ENCODE peak calls at places on chromosomes 1 and 21, in ten cellular contexts. V is dorsolateral prefrontal cortex; L is fibroblast of gingiva; S is endothelial cell; F is IMR-90; N is stimulated activated CD4-positive, alpha-beta T cell treated with anti-CD3 and anti-CD28 coated beads, Interleukin-1b, Interleukin-23, amount 100 ng/mL, for 1 hour; D is EH; I is H7; O is pancreas; W is amniotic epithelial cell. Y is an unnamed sample.

GRCh38 chr1:11340248-11340632 is 67.2 kb downstream of the UBIAD1 start:
- DNase-seq in V (no peak), D (no peak), F (no peak), S (no peak), I (no peak), L (no peak), N (no peak), W (no peak), O (no peak), Y (no peak)

GRCh38 chr1:181175955-181176354 is 87.5 kb downstream of the IER5 start:
- DNase-seq in D (no peak), W (no peak), I (no peak), N (no peak), S (no peak), V (no peak), L (no peak), O (no peak), F (no peak), Y (no peak)

GRCh38 chr21:42068592-42068991 is 2.5 kb upstream of the UMODL1 start:
- DNase-seq in D (no peak), O (no peak), V (no peak), W (no peak), L (no peak), N (no peak), S (no peak), F (no peak), I (no peak), Y (no peak)

GRCh38 chr1:192943108-192943507 is 116.1 kb downstream of the UCHL5 start:
- DNase-seq in O (no peak), I (no peak), N (no peak), F (peak; percentile 28), S (no peak), V (no peak), L (no peak), W (peak; percentile 98), D (no peak), Y (no peak)

GRCh38 chr1:111656093-111657017 is 36.8 kb downstream of the RAP1A start:
- DNase-seq in V (no peak), F (peak; percentile 66), O (peak; percentile 32), N (no peak), L (peak; percentile 61), D (peak; percentile 65), I (peak; percentile 46), S (peak; percentile 29), W (peak; percentile 90), Y (peak; percentile 5)

GRCh38 chr21:29024474-29025327 is at the start of gene USP16:
- DNase-seq in S (peak; percentile 90), F (peak; percentile 99), W (peak; percentile 100), I (peak; percentile 98), L (peak; percentile 100), O (peak; percentile 98), N (peak; percentile 87), V (peak; percentile 94), D (peak; percentile 98), Y (peak; percentile 92)

GRCh38 chr1:234768569-234769283 is 158.7 kb upstream of the IRF2BP2 start:
- DNase-seq in I (no peak), L (no peak), V (no peak), S (no peak), O (no peak), D (no peak), N (peak; percentile 20), W (no peak), F (no peak), Y (no peak)

GRCh38 chr1:241603626-241604337 is 36.4 kb downstream of the CHML start:
- DNase-seq in O (no peak), V (no peak), D (peak; percentile 75), F (peak; percentile 69), W (no peak), S (no peak), I (no peak), L (peak; percentile 80), N (no peak), Y (no peak)

GRCh38 chr1:62508187-62508758 is 71.4 kb downstream of the USP1 start:
- DNase-seq in V (no peak), L (peak; percentile 48), F (peak; percentile 65), N (no peak), I (peak; percentile 13), D (peak; percentile 54), S (no peak), W (peak; percentile 54), O (peak; percentile 14), Y (peak; percentile 16)

GRCh38 chr1:208008534-208008933 is 97.6 kb upstream of the CD34 start:
- DNase-seq in O (no peak), N (no peak), I (no peak), L (no peak), V (no peak), F (no peak), W (no peak), S (no peak), D (no peak), Y (no peak)

GRCh38 chr1:243471754-243472725 is 216.2 kb downstream of the SDCCAG8 start:
- DNase-seq in I (no peak), W (no peak), O (no peak), L (no peak), F (peak; percentile 56), S (no peak), N (no peak), V (no peak), D (peak; percentile 24), Y (no peak)

GRCh38 chr21:45228171-45228641 is 59.5 kb downstream of the POFUT2 start:
- DNase-seq in O (no peak), V (peak; percentile 64), I (peak; percentile 10), F (peak; percentile 99), L (peak; percentile 92), N (no peak), D (peak; percentile 99), W (peak; percentile 99), S (no peak), Y (peak; percentile 89)

GRCh38 chr1:1213919-1214599 is at the start of gene TNFRSF4:
- DNase-seq in F (no peak), N (no peak), V (no peak), D (no peak), W (no peak), L (no peak), I (no peak), O (no peak), S (no peak), Y (no peak)

GRCh38 chr1:3013371-3014038 is 7.8 kb upstream of the ACTRT2 start:
- DNase-seq in L (no peak), O (no peak), N (no peak), W (no peak), D (no peak), V (peak; percentile 32), F (no peak), S (no peak), I (no peak), Y (no peak)

GRCh38 chr1:205917466-205918248 is 25.6 kb downstream of the SLC26A9 start:
- DNase-seq in O (no peak), F (no peak), I (peak; percentile 6), L (no peak), V (no peak), D (no peak), W (no peak), N (no peak), S (no peak), Y (no peak)

GRCh38 chr1:19074361-19074901 is 118.0 kb upstream of the IFFO2 start:
- DNase-seq in N (peak; percentile 9), W (no peak), V (no peak), L (no peak), S (no peak), F (no peak), I (no peak), D (no peak), O (no peak), Y (no peak)

GRCh38 chr1:232628335-232629214 is 1.4 kb downstream of the SIPA1L2 start:
- DNase-seq in O (no peak), I (no peak), N (no peak), V (no peak), D (peak; percentile 46), F (peak; percentile 52), L (peak; percentile 63), S (no peak), W (peak; percentile 33), Y (no peak)

GRCh38 chr1:201310986-201311355 is 27.7 kb downstream of the PKP1 start:
- DNase-seq in W (no peak), O (peak; percentile 15), V (no peak), I (no peak), F (peak; percentile 13), D (peak; percentile 62), L (no peak), N (no peak), S (no peak), Y (no peak)

GRCh38 chr1:151325646-151326429 is 1.4 kb downstream of the PI4KB start:
- DNase-seq in O (no peak), N (no peak), D (peak; percentile 52), F (peak; percentile 44), V (no peak), I (no peak), S (no peak), W (no peak), L (no peak), Y (no peak)

GRCh38 chr1:58290685-58291372 is 255.7 kb downstream of the OMA1 start:
- DNase-seq in F (peak; percentile 16), O (peak; percentile 10), D (peak; percentile 59), W (peak; percentile 1), N (no peak), I (peak; percentile 37), S (peak; percentile 70), V (no peak), L (no peak), Y (peak; percentile 9)

GRCh38 chr1:34844252-34844634 is 15.3 kb downstream of the SMIM12 start:
- DNase-seq in F (no peak), O (no peak), D (peak; percentile 25), L (no peak), I (peak; percentile 51), N (no peak), S (peak; percentile 60), V (no peak), W (no peak), Y (no peak)

GRCh38 chr1:11333631-11334030 is 60.6 kb downstream of the UBIAD1 start:
- DNase-seq in V (no peak), I (no peak), S (no peak), O (no peak), N (no peak), L (no peak), F (no peak), W (no peak), D (no peak), Y (no peak)

GRCh38 chr1:171743014-171743870 is 1.4 kb upstream of the VAMP4 start:
- DNase-seq in F (peak; percentile 89), S (no peak), W (peak; percentile 88), V (no peak), N (no peak), O (no peak), D (peak; percentile 75), L (peak; percentile 70), I (no peak), Y (peak; percentile 47)

GRCh38 chr1:1946540-1946939 is 27.5 kb upstream of the TMEM52 start:
- DNase-seq in V (no peak), S (no peak), O (no peak), W (no peak), I (no peak), L (peak; percentile 18), D (peak; percentile 3), F (peak; percentile 7), N (no peak), Y (no peak)

GRCh38 chr1:159214149-159214760 is 9.6 kb downstream of the ACKR1 start:
- DNase-seq in N (no peak), W (peak; percentile 39), O (peak; percentile 51), S (peak; percentile 64), D (peak; percentile 51), I (peak; percentile 54), F (peak; percentile 28), L (peak; percentile 9), V (no peak), Y (no peak)

GRCh38 chr1:1273152-1273534 is 511 bp downstream of the UBE2J2 start:
- DNase-seq in F (no peak), V (no peak), S (no peak), W (no peak), N (no peak), L (no peak), D (peak; percentile 19), O (no peak), I (no peak), Y (no peak)

GRCh38 chr1:62590255-62590969 is 6.9 kb upstream of the ANGPTL3 start:
- DNase-seq in N (no peak), D (peak; percentile 39), I (no peak), L (no peak), S (no peak), V (no peak), F (no peak), W (no peak), O (no peak), Y (no peak)

GRCh38 chr1:179177182-179177581 is 52.3 kb downstream of the ABL2 start:
- DNase-seq in D (peak; percentile 91), W (peak; percentile 61), S (no peak), N (no peak), F (peak; percentile 55), I (no peak), V (no peak), L (peak; percentile 52), O (no peak), Y (no peak)